ENCODE peak calls at places on chromosomes 1 and 21, in eight cellular contexts. U, R, H, S, K, O, D and V are unnamed samples.

GRCh38 chr1:6967431-6968079 is 182.3 kb downstream of the CAMTA1 start:
- DNase-seq in U (no peak), R (no peak), H (no peak), S (no peak), K (no peak), O (no peak), D (no peak), V (peak)

GRCh38 chr1:40476924-40477679 is at the start of gene ZFP69:
- DNase-seq in U (peak), R (peak), H (peak), S (peak), K (peak), O (peak), D (peak), V (no peak)

GRCh38 chr1:100627018-100627716 is 89.2 kb downstream of the GPR88 start:
- DNase-seq in U (no peak), R (no peak), H (no peak), S (no peak), K (peak), O (no peak), D (no peak), V (peak)

GRCh38 chr1:35439626-35440025 is 117.6 kb downstream of the KIAA0319L start:
- DNase-seq in U (no peak), R (no peak), H (no peak), S (no peak), K (no peak), O (no peak), D (no peak), V (no peak)

GRCh38 chr1:248807067-248807737 is 18.5 kb downstream of the SH3BP5L start:
- DNase-seq in U (peak), R (no peak), H (peak), S (peak), K (peak), O (peak), D (peak), V (no peak)

GRCh38 chr1:150256549-150257341 is 829 bp upstream of the CA14 start:
- DNase-seq in U (no peak), R (no peak), H (peak), S (peak), K (no peak), O (no peak), D (no peak), V (no peak)

GRCh38 chr1:55716151-55716550 is 501.0 kb upstream of the USP24 start:
- DNase-seq in U (no peak), R (no peak), H (no peak), S (no peak), K (peak), O (no peak), D (no peak), V (no peak)

GRCh38 chr1:70033934-70034333 is 171.4 kb downstream of the LRRC40 start:
- DNase-seq in U (no peak), R (no peak), H (no peak), S (no peak), K (no peak), O (no peak), D (no peak), V (no peak)

GRCh38 chr1:193733674-193734073 is 547.3 kb upstream of the B3GALT2 start:
- DNase-seq in U (no peak), R (no peak), H (no peak), S (no peak), K (no peak), O (no peak), D (no peak), V (no peak)

GRCh38 chr1:11977625-11978024 is 2.6 kb upstream of the MFN2 start:
- DNase-seq in U (no peak), R (no peak), H (no peak), S (no peak), K (no peak), O (no peak), D (no peak), V (peak)

GRCh38 chr1:112672842-112673241 is 1.6 kb upstream of the MOV10 start:
- DNase-seq in U (no peak), R (no peak), H (no peak), S (no peak), K (no peak), O (no peak), D (no peak), V (no peak)

GRCh38 chr1:41762251-41762650 is 156.5 kb downstream of the HIVEP3 start:
- DNase-seq in U (no peak), R (no peak), H (no peak), S (no peak), K (no peak), O (no peak), D (no peak), V (no peak)

GRCh38 chr1:182281541-182281940 is 110.0 kb downstream of the GLUL start:
- DNase-seq in U (no peak), R (no peak), H (no peak), S (no peak), K (no peak), O (no peak), D (no peak), V (no peak)

GRCh38 chr1:226661965-226662364 is 77.1 kb downstream of the ITPKB start:
- DNase-seq in U (no peak), R (no peak), H (no peak), S (no peak), K (no peak), O (no peak), D (no peak), V (peak)

GRCh38 chr21:33325222-33326067 is 675 bp downstream of the IFNAR1 start:
- DNase-seq in U (peak), R (no peak), H (peak), S (peak), K (peak), O (peak), D (peak), V (peak)

GRCh38 chr1:51642739-51643142 is 25.8 kb downstream of the OSBPL9 start:
- DNase-seq in U (no peak), R (no peak), H (no peak), S (no peak), K (peak), O (no peak), D (no peak), V (peak)

GRCh38 chr1:223748773-223749733 is 36.7 kb downstream of the CAPN2 start:
- DNase-seq in U (peak), R (no peak), H (peak), S (no peak), K (peak), O (peak), D (peak), V (no peak)